ENCODE peak calls at places on chromosomes 5 and 9, in nine cellular contexts. S is tibial nerve; P is cardiac muscle cell; Y is sigmoid colon; H is mammary epithelial cell; V is neural progenitor cell; A is transverse colon; D is CD8-positive, alpha-beta memory T cell; X is pancreas. M is an unnamed sample.
A peak's percentile ranks its signal among the peaks of the same experiment; 100 is the strongest.

GRCh38 chr5:6886866-6887265 is 173.6 kb downstream of the TENT4A start:
- DNase-seq in X (no peak), S (no peak), H (no peak), D (no peak), V (no peak), P (no peak), A (no peak), Y (no peak), M (no peak)

GRCh38 chr9:98708103-98708932 is 417 bp downstream of the GABBR2 start:
- DNase-seq in S (no peak), H (no peak), V (no peak), D (no peak), X (peak; percentile 70), A (no peak), Y (no peak), P (no peak), M (no peak)

GRCh38 chr5:160769264-160769663 is 82.7 kb downstream of the ATP10B start:
- DNase-seq in X (no peak), P (no peak), H (no peak), A (peak; percentile 79), V (no peak), D (no peak), S (no peak), Y (no peak), M (no peak)

GRCh38 chr5:165722401-165722800 is 2217.0 kb downstream of the MAT2B start:
- DNase-seq in P (no peak), S (no peak), V (no peak), Y (no peak), X (no peak), A (no peak), H (no peak), D (no peak), M (no peak)

GRCh38 chr5:167759411-167759821 is 532.0 kb upstream of the WWC1 start:
- DNase-seq in S (no peak), P (peak; percentile 43), A (no peak), H (peak; percentile 100), V (no peak), X (no peak), Y (no peak), D (no peak), M (no peak)

GRCh38 chr5:132423443-132423898 is 54.0 kb downstream of the SLC22A5 start:
- DNase-seq in S (no peak), A (no peak), X (no peak), H (no peak), Y (no peak), P (no peak), D (no peak), V (no peak), M (no peak)

GRCh38 chr5:21398511-21398910 is 1410.5 kb upstream of the CDH18 start:
- DNase-seq in H (no peak), V (no peak), A (no peak), P (no peak), S (no peak), X (no peak), D (no peak), Y (no peak), M (no peak)

GRCh38 chr9:129344623-129345495 is 166.8 kb upstream of the IER5L start:
- DNase-seq in Y (no peak), D (no peak), P (peak; percentile 35), X (no peak), V (no peak), A (no peak), H (no peak), S (no peak), M (no peak)

DNA sequence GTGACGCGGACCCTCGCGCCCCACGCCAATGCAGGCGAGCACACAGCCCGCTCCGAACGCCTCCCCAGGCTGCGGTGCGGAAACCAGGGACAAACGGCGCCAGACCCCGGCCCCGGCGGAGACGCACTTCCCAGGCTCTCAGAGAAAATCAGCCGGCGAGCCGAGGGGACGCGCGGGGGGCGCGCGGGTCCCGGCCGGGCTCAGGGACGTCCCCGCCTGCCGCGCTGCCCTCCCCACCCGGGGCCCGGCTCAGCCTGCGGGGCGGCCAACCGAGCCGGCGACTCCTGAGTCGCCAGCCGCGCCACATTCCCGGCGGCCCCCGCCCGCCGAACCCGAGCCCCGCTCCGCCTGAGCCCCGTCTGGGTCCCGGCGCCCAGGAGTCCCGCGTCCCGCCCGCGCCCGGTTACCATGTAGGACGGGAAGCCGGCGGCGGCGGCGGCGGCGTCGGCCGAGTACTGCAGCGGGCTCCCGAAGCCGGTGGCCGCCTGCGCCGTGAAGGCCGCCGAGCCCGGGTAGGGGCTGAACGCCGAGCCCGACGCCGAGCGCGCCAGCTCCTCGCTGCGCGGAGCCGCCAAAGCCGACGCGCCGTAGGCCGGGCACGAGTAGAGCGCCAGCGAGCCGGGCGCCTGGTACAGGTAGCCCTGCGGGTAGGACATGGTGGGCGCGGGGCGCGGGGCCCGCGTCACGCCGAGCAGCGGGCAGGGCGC is 566 bp downstream of the IRX2 start:
- DNase-seq in P (peak; percentile 12), Y (no peak), D (no peak), A (no peak), S (no peak), X (peak; percentile 74), H (peak; percentile 34), V (peak; percentile 78), M (peak; percentile 63)
- H3K27me3 ChIP-seq in P (peaks cover 22% of the 10 kb centered on the region), Y (peaks cover 74% of the 10 kb centered on the region), D (no peaks in the 10 kb centered on the region), A (peaks cover 97% of the 10 kb centered on the region), S (peaks cover 90% of the 10 kb centered on the region), X (peaks cover 9% of the 10 kb centered on the region), H (no peaks in the 10 kb centered on the region), V (peaks cover 46% of the 10 kb centered on the region), M (peaks cover 70% of the 10 kb centered on the region)

DNA sequence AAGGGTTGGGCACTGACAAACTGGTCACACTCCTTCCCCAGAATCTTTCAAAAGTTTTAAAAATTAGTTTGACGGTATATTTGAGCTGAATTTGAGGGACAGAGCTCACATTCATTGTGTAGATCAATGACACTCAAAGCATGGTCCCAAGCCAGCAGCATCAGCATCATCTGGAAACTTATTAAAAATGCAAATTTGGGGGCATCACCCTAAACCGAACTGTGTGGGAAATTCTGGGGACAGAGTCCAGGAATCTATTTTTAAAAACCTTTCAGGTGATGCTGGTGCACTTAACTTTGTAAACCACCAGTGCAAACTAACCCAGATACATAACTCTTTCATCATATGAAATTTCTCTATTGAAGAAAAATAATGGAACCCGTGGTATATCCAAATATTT is 58.1 kb upstream of the MTAP start:
- DNase-seq in V (no peak), A (no peak), S (no peak), D (no peak), Y (no peak), H (no peak), P (no peak), X (no peak), M (no peak)
- H3K4me3 ChIP-seq in V (no peak overlapping the region), A (no peak overlapping the region), S (no peak overlapping the region), D (no peak overlapping the region), Y (no peak overlapping the region), H (no peak overlapping the region), P (no peak overlapping the region), X (no peak overlapping the region), M (no peak overlapping the region)

GRCh38 chr5:135720191-135720590 is 114.3 kb upstream of the SLC25A48 start:
- DNase-seq in X (no peak), A (no peak), D (no peak), Y (no peak), H (no peak), P (no peak), S (no peak), V (no peak), M (no peak)
- H3K27me3 ChIP-seq in X (no peaks in the 10 kb centered on the region), A (no peaks in the 10 kb centered on the region), D (no peaks in the 10 kb centered on the region), Y (no peaks in the 10 kb centered on the region), H (no peaks in the 10 kb centered on the region), P (no peaks in the 10 kb centered on the region), S (no peaks in the 10 kb centered on the region), V (no peaks in the 10 kb centered on the region), M (no peaks in the 10 kb centered on the region)

DNA sequence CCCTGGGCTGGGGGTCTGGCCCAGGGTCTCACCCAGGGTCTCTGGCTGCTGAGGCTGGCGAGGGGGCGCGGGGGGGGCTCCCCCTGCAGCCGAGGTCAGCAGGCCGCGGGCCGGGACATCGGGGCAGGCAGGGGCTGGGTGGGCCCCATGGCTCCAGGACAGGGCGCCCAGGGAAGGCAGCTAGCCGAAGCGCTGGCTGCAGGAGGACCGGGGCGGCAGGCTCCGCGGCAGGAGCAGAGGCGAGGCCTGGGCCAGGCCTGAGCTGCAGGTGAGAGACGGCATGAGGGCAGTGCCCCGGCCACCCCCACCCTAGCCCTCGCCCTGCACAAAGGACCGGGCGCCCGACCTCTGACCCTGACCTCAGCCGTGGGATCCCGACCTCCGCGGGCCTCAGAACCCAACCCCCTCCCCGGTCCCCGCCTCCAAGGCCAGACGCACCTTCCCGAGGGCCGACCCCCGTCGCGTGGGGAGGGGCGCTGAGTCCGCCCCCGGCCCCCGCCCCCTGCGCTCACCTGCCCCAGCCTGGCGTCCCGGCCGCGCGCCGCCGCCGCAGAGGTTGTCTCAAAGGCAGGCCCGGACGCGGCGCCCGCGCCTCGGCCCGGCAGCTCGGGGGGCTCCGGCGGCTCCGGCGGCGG is 446 bp downstream of the RNF208 start:
- DNase-seq in X (no peak), P (no peak), D (no peak), H (no peak), V (peak; percentile 47), A (no peak), Y (no peak), S (no peak), M (peak; percentile 94)
- H3K4me3 ChIP-seq in X (peak overlapping the region; percentile 18), P (peak overlapping the region; percentile 59), D (no peak overlapping the region), H (no peak overlapping the region), V (peak overlapping the region; percentile 56), A (peak overlapping the region; percentile 26), Y (peak overlapping the region; percentile 61), S (peak overlapping the region; percentile 88), M (peak overlapping the region; percentile 51)

GRCh38 chr5:126511961-126512360 is 83.1 kb downstream of the ALDH7A1 start:
- DNase-seq in S (no peak), V (no peak), A (no peak), P (no peak), Y (no peak), D (no peak), X (no peak), H (no peak), M (no peak)
- H3K27me3 ChIP-seq in S (no peaks in the 10 kb centered on the region), V (no peaks in the 10 kb centered on the region), A (no peaks in the 10 kb centered on the region), P (no peaks in the 10 kb centered on the region), Y (no peaks in the 10 kb centered on the region), D (no peaks in the 10 kb centered on the region), X (no peaks in the 10 kb centered on the region), H (no peaks in the 10 kb centered on the region), M (no peaks in the 10 kb centered on the region)

GRCh38 chr9:32811251-32811650 is 27.9 kb downstream of the TMEM215 start:
- DNase-seq in X (no peak), H (no peak), S (no peak), D (no peak), P (no peak), Y (no peak), V (no peak), A (no peak), M (no peak)
- H3K4me3 ChIP-seq in X (no peak overlapping the region), H (no peak overlapping the region), S (no peak overlapping the region), D (no peak overlapping the region), P (no peak overlapping the region), Y (no peak overlapping the region), V (no peak overlapping the region), A (no peak overlapping the region), M (no peak overlapping the region)